ENCODE peak calls at places on chromosomes 11 and 22, in eight cellular contexts. One of them, this sample, is unnamed.

GRCh38 chr11:67271548-67272284 is 5.4 kb downstream of the GRK2 start:
- DNase-seq in GM12865: peak; percentile 69
- DNase-seq in fibroblast of mammary gland: no peak
- DNase-seq in mucosa of descending colon: peak; percentile 75
- DNase-seq in BJ: no peak
- DNase-seq in brain microvascular endothelial cell: no peak
- DNase-seq in right lobe of liver: peak; percentile 30
- DNase-seq in IMR-90: no peak
- DNase-seq in this sample: peak; percentile 52

GRCh38 chr11:116895053-116895757 is 57.8 kb upstream of the APOA1 start:
- DNase-seq in GM12865: peak; percentile 7
- DNase-seq in fibroblast of mammary gland: no peak
- DNase-seq in mucosa of descending colon: no peak
- DNase-seq in BJ: no peak
- DNase-seq in brain microvascular endothelial cell: no peak
- DNase-seq in right lobe of liver: no peak
- DNase-seq in IMR-90: no peak
- DNase-seq in this sample: no peak

GRCh38 chr22:35868938-35869337 is 151.3 kb downstream of the APOL5 start:
- DNase-seq in GM12865: no peak
- DNase-seq in fibroblast of mammary gland: no peak
- DNase-seq in mucosa of descending colon: no peak
- DNase-seq in BJ: no peak
- DNase-seq in brain microvascular endothelial cell: peak; percentile 11
- DNase-seq in right lobe of liver: no peak
- DNase-seq in IMR-90: peak; percentile 8
- DNase-seq in this sample: no peak

GRCh38 chr22:32534252-32535215 is 59.9 kb downstream of the FBXO7 start:
- DNase-seq in GM12865: no peak
- DNase-seq in fibroblast of mammary gland: no peak
- DNase-seq in mucosa of descending colon: no peak
- DNase-seq in BJ: peak; percentile 50
- DNase-seq in brain microvascular endothelial cell: no peak
- DNase-seq in right lobe of liver: no peak
- DNase-seq in IMR-90: no peak
- DNase-seq in this sample: no peak

GRCh38 chr11:35082322-35083180 is 56.4 kb upstream of the CD44 start:
- DNase-seq in GM12865: peak; percentile 92
- DNase-seq in fibroblast of mammary gland: peak; percentile 81
- DNase-seq in mucosa of descending colon: peak; percentile 86
- DNase-seq in BJ: peak; percentile 64
- DNase-seq in brain microvascular endothelial cell: peak; percentile 89
- DNase-seq in right lobe of liver: peak; percentile 49
- DNase-seq in IMR-90: peak; percentile 83
- DNase-seq in this sample: peak; percentile 94

GRCh38 chr11:15655552-15655951 is 540.8 kb downstream of the INSC start:
- DNase-seq in GM12865: no peak
- DNase-seq in fibroblast of mammary gland: no peak
- DNase-seq in mucosa of descending colon: no peak
- DNase-seq in BJ: no peak
- DNase-seq in brain microvascular endothelial cell: no peak
- DNase-seq in right lobe of liver: no peak
- DNase-seq in IMR-90: no peak
- DNase-seq in this sample: no peak

GRCh38 chr11:112584674-112585073 is 324.0 kb upstream of the PLET1 start:
- DNase-seq in GM12865: peak; percentile 38
- DNase-seq in fibroblast of mammary gland: no peak
- DNase-seq in mucosa of descending colon: no peak
- DNase-seq in BJ: no peak
- DNase-seq in brain microvascular endothelial cell: no peak
- DNase-seq in right lobe of liver: no peak
- DNase-seq in IMR-90: no peak
- DNase-seq in this sample: no peak

GRCh38 chr11:46278387-46279173 is 1.1 kb downstream of the CREB3L1 start:
- DNase-seq in GM12865: peak; percentile 34
- DNase-seq in fibroblast of mammary gland: peak; percentile 57
- DNase-seq in mucosa of descending colon: peak; percentile 84
- DNase-seq in BJ: no peak
- DNase-seq in brain microvascular endothelial cell: peak; percentile 55
- DNase-seq in right lobe of liver: no peak
- DNase-seq in IMR-90: peak; percentile 59
- DNase-seq in this sample: no peak

GRCh38 chr11:75334976-75335375 is 16.5 kb downstream of the ARRB1 start:
- DNase-seq in GM12865: no peak
- DNase-seq in fibroblast of mammary gland: no peak
- DNase-seq in mucosa of descending colon: no peak
- DNase-seq in BJ: no peak
- DNase-seq in brain microvascular endothelial cell: no peak
- DNase-seq in right lobe of liver: no peak
- DNase-seq in IMR-90: no peak
- DNase-seq in this sample: no peak

GRCh38 chr11:95549276-95549675 is 240.3 kb downstream of the FAM76B start:
- DNase-seq in GM12865: no peak
- DNase-seq in fibroblast of mammary gland: no peak
- DNase-seq in mucosa of descending colon: no peak
- DNase-seq in BJ: no peak
- DNase-seq in brain microvascular endothelial cell: no peak
- DNase-seq in right lobe of liver: no peak
- DNase-seq in IMR-90: no peak
- DNase-seq in this sample: no peak

GRCh38 chr11:117187007-117187406 is 8.5 kb downstream of the SIDT2 start:
- DNase-seq in GM12865: no peak
- DNase-seq in fibroblast of mammary gland: no peak
- DNase-seq in mucosa of descending colon: peak; percentile 43
- DNase-seq in BJ: no peak
- DNase-seq in brain microvascular endothelial cell: no peak
- DNase-seq in right lobe of liver: peak; percentile 9
- DNase-seq in IMR-90: no peak
- DNase-seq in this sample: no peak

GRCh38 chr22:36194971-36195370 is 6.6 kb downstream of the APOL4 start:
- DNase-seq in GM12865: peak; percentile 56
- DNase-seq in fibroblast of mammary gland: peak; percentile 78
- DNase-seq in mucosa of descending colon: no peak
- DNase-seq in BJ: no peak
- DNase-seq in brain microvascular endothelial cell: peak; percentile 71
- DNase-seq in right lobe of liver: peak; percentile 44
- DNase-seq in IMR-90: peak; percentile 77
- DNase-seq in this sample: peak; percentile 54

GRCh38 chr22:38304526-38304925 is 12.7 kb downstream of the CSNK1E start:
- DNase-seq in GM12865: no peak
- DNase-seq in fibroblast of mammary gland: peak; percentile 54
- DNase-seq in mucosa of descending colon: no peak
- DNase-seq in BJ: no peak
- DNase-seq in brain microvascular endothelial cell: peak; percentile 32
- DNase-seq in right lobe of liver: no peak
- DNase-seq in IMR-90: no peak
- DNase-seq in this sample: no peak
- TF ChIP-seq CTCF in GM12865: no peak
- TF ChIP-seq CTCF in fibroblast of mammary gland: peak; percentile 25
- TF ChIP-seq CTCF in mucosa of descending colon: no peak
- TF ChIP-seq CTCF in BJ: no peak
- TF ChIP-seq CTCF in brain microvascular endothelial cell: peak; percentile 39
- TF ChIP-seq CTCF in right lobe of liver: no peak
- TF ChIP-seq CTCF in IMR-90: peak; percentile 9
- TF ChIP-seq CTCF in this sample: no peak

DNA sequence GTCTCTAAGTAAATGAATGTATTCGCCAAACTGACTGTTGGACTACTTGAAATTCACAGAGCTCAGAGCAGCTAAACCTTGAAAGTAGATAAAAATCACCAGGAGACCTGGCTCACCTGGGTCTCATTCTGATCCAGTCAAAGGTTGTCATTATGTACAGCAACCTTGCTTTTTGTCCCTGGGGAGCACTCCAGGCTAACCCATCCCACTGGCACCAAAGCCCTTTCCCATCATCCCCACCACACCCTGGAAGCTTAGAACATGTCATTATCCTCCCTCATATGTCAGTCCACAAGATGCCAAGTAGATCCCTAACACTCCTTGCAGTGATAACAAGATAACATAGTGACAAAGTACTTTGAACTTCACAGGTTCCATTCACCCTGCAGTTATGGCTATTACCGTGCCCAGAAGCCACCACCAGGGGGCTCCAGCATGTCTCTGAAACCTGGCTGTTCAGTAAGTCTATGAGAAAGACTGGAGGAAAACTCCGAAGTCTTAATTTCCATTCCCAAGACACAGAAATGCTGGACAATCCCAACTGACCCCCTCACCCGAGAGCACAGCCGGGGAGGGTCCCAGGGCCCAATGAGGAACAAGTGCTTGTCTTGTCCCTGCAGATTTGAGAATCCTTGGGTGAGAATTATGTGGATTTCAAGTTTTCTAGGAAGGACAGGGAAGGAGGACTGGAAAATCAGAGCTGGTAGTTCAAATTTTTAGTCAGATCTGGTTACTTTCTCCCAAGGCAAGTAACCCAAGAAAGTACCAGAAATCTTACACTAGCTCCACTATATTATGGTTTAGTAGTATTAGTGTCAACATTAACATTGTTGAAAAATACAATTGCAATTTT is 43.0 kb upstream of the USP47 start:
- DNase-seq in GM12865: peak; percentile 77
- DNase-seq in fibroblast of mammary gland: peak; percentile 77
- DNase-seq in mucosa of descending colon: peak; percentile 67
- DNase-seq in BJ: no peak
- DNase-seq in brain microvascular endothelial cell: peak; percentile 80
- DNase-seq in right lobe of liver: peak; percentile 60
- DNase-seq in IMR-90: peak; percentile 78
- DNase-seq in this sample: no peak
- TF ChIP-seq CTCF in GM12865: peak; percentile 88
- TF ChIP-seq CTCF in fibroblast of mammary gland: peak; percentile 96
- TF ChIP-seq CTCF in mucosa of descending colon: peak; percentile 71
- TF ChIP-seq CTCF in BJ: peak; percentile 94
- TF ChIP-seq CTCF in brain microvascular endothelial cell: peak; percentile 98
- TF ChIP-seq CTCF in right lobe of liver: peak; percentile 74
- TF ChIP-seq CTCF in IMR-90: peak; percentile 90
- TF ChIP-seq CTCF in this sample: peak; percentile 72

DNA sequence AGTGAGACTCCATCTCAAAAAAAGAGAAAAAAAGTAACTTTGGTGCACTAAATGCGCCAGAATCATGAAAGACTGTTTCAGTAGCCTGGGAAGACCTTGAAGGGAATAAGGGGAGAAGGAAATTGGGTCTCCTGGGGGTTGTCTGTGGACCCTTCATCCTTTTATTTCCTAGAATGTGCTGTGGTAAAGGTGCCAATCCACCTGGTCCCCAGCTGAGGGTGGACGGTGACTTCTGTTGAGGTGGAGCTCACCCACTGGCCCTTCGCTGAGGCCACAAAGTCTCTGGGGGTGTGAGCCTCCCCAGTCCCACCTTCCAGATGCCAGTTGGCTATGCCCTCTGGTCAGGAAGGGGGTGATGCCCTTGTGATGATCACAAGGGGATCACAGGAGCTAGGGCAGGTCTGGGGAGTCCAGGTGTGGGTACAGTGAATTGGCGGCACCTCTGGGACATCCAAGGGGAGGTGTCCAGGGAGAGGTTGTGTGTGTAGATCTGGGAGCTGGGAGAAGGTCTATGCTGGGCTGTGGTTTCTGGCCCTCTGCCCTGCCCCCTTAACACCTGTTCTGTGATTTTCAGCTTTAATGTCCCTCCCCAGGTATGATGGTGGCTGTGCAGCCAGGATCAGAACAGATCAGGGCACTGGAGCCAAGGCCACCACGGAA is 34.2 kb upstream of the LMO1 start:
- DNase-seq in GM12865: no peak
- DNase-seq in fibroblast of mammary gland: no peak
- DNase-seq in mucosa of descending colon: no peak
- DNase-seq in BJ: no peak
- DNase-seq in brain microvascular endothelial cell: no peak
- DNase-seq in right lobe of liver: no peak
- DNase-seq in IMR-90: no peak
- DNase-seq in this sample: peak; percentile 37
- TF ChIP-seq CTCF in GM12865: no peak
- TF ChIP-seq CTCF in fibroblast of mammary gland: no peak
- TF ChIP-seq CTCF in mucosa of descending colon: no peak
- TF ChIP-seq CTCF in BJ: no peak
- TF ChIP-seq CTCF in brain microvascular endothelial cell: no peak
- TF ChIP-seq CTCF in right lobe of liver: no peak
- TF ChIP-seq CTCF in IMR-90: no peak
- TF ChIP-seq CTCF in this sample: no peak

GRCh38 chr11:17593466-17594245 is 46.6 kb downstream of the OTOG start:
- DNase-seq in GM12865: no peak
- DNase-seq in fibroblast of mammary gland: no peak
- DNase-seq in mucosa of descending colon: no peak
- DNase-seq in BJ: no peak
- DNase-seq in brain microvascular endothelial cell: no peak
- DNase-seq in right lobe of liver: no peak
- DNase-seq in IMR-90: no peak
- DNase-seq in this sample: peak; percentile 32
- TF ChIP-seq CTCF in GM12865: no peak
- TF ChIP-seq CTCF in fibroblast of mammary gland: no peak
- TF ChIP-seq CTCF in mucosa of descending colon: no peak
- TF ChIP-seq CTCF in BJ: no peak
- TF ChIP-seq CTCF in brain microvascular endothelial cell: no peak
- TF ChIP-seq CTCF in right lobe of liver: no peak
- TF ChIP-seq CTCF in IMR-90: no peak
- TF ChIP-seq CTCF in this sample: no peak

GRCh38 chr11:126863294-126863997 is 137.1 kb downstream of the KIRREL3 start:
- DNase-seq in GM12865: peak; percentile 30
- DNase-seq in fibroblast of mammary gland: no peak
- DNase-seq in mucosa of descending colon: no peak
- DNase-seq in BJ: no peak
- DNase-seq in brain microvascular endothelial cell: no peak
- DNase-seq in right lobe of liver: no peak
- DNase-seq in IMR-90: no peak
- DNase-seq in this sample: no peak
- TF ChIP-seq CTCF in GM12865: no peak
- TF ChIP-seq CTCF in fibroblast of mammary gland: no peak
- TF ChIP-seq CTCF in mucosa of descending colon: no peak
- TF ChIP-seq CTCF in BJ: no peak
- TF ChIP-seq CTCF in brain microvascular endothelial cell: no peak
- TF ChIP-seq CTCF in right lobe of liver: no peak
- TF ChIP-seq CTCF in IMR-90: no peak
- TF ChIP-seq CTCF in this sample: no peak

GRCh38 chr11:58963551-58964075 is 24.3 kb downstream of the GLYATL1 start:
- DNase-seq in GM12865: peak; percentile 13
- DNase-seq in fibroblast of mammary gland: peak; percentile 74
- DNase-seq in mucosa of descending colon: peak; percentile 42
- DNase-seq in BJ: peak; percentile 13
- DNase-seq in brain microvascular endothelial cell: peak; percentile 22
- DNase-seq in right lobe of liver: peak; percentile 29
- DNase-seq in IMR-90: peak; percentile 59
- DNase-seq in this sample: no peak

GRCh38 chr11:58957922-58958321 is 18.6 kb downstream of the GLYATL1 start:
- DNase-seq in GM12865: peak; percentile 58
- DNase-seq in fibroblast of mammary gland: peak; percentile 6
- DNase-seq in mucosa of descending colon: no peak
- DNase-seq in BJ: no peak
- DNase-seq in brain microvascular endothelial cell: no peak
- DNase-seq in right lobe of liver: no peak
- DNase-seq in IMR-90: no peak
- DNase-seq in this sample: no peak

DNA sequence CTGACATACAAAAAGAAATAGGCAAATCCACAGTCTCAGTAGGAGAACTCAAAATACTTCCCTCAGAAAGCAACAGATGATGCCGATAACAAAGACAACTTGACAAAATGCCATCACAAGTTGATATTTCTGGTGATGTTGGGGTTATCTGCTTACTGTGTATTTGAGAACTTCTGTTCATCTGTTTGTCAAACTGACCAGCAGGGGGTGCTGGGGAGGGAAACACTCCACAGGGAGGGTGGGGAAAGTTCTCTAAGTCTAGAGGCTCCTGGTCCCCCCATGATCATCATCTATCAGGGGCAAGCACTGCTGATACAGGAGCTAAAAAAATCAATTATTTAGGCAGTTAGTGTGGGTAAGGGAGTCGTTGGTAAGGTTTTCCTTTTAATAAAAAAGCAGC is 19.2 kb downstream of the GLYATL1 start:
- DNase-seq in GM12865: peak; percentile 65
- DNase-seq in fibroblast of mammary gland: peak; percentile 13
- DNase-seq in mucosa of descending colon: no peak
- DNase-seq in BJ: no peak
- DNase-seq in brain microvascular endothelial cell: no peak
- DNase-seq in right lobe of liver: peak; percentile 49
- DNase-seq in IMR-90: no peak
- DNase-seq in this sample: peak; percentile 53
- TF ChIP-seq CTCF in GM12865: peak; percentile 62
- TF ChIP-seq CTCF in fibroblast of mammary gland: peak; percentile 39
- TF ChIP-seq CTCF in mucosa of descending colon: peak; percentile 27
- TF ChIP-seq CTCF in BJ: peak; percentile 46
- TF ChIP-seq CTCF in brain microvascular endothelial cell: peak; percentile 38
- TF ChIP-seq CTCF in right lobe of liver: peak; percentile 53
- TF ChIP-seq CTCF in IMR-90: peak; percentile 28
- TF ChIP-seq CTCF in this sample: peak; percentile 75

This sample was measured in CD14-positive monocyte.